ENCODE peak calls at places on chromosomes 6 and 20, in six cellular contexts. X, B, R, G, T and A are unnamed samples.

GRCh38 chr6:155524249-155524651 is 68.6 kb upstream of the NOX3 start:
- DNase-seq in X (peak; percentile 70), B (no peak), R (no peak), G (no peak), T (no peak), A (peak; percentile 17)

GRCh38 chr20:53959849-53960585 is 110.4 kb downstream of the BCAS1 start:
- DNase-seq in X (peak; percentile 73), B (no peak), R (no peak), G (no peak), T (no peak), A (no peak)

GRCh38 chr6:158517581-158517980 is 42.3 kb upstream of the TMEM181 start:
- DNase-seq in X (no peak), B (no peak), R (no peak), G (no peak), T (no peak), A (peak; percentile 88)

GRCh38 chr6:46948699-46949098 is 27.0 kb upstream of the ADGRF5 start:
- DNase-seq in X (no peak), B (no peak), R (no peak), G (no peak), T (no peak), A (peak; percentile 35)

GRCh38 chr6:47034919-47035318 is 7.2 kb downstream of the ADGRF1 start:
- DNase-seq in X (peak; percentile 100), B (no peak), R (no peak), G (no peak), T (peak; percentile 26), A (no peak)

GRCh38 chr6:33490198-33490597 is 35.8 kb downstream of the ZBTB9 start:
- DNase-seq in X (peak; percentile 44), B (no peak), R (no peak), G (no peak), T (no peak), A (peak; percentile 64)

GRCh38 chr6:13724174-13724573 is 12.5 kb upstream of the RANBP9 start:
- DNase-seq in X (peak; percentile 87), B (no peak), R (no peak), G (no peak), T (no peak), A (no peak)

GRCh38 chr6:12065321-12066140 is 53.4 kb downstream of the HIVEP1 start:
- DNase-seq in X (peak; percentile 8), B (no peak), R (no peak), G (no peak), T (no peak), A (no peak)

GRCh38 chr6:34497411-34497810 is 31.5 kb downstream of the PACSIN1 start:
- DNase-seq in X (no peak), B (no peak), R (peak; percentile 6), G (no peak), T (no peak), A (no peak)